ENCODE peak calls at places on chromosomes 11 and 22, in six cellular contexts. N is ovary, F is stomach, G is A549, C is esophagus squamous epithelium, K is osteoblast. E is an unnamed sample. For H3K9me3, the result is how much of the 10 kb centered on the place peaks cover.

GRCh38 chr11:27485930-27486773 is 13.6 kb upstream of the LGR4 start:
- DNase-seq in N (peak), F (no peak), G (peak), C (no peak), K (peak), E (no peak)

GRCh38 chr11:27552356-27552755 is 45.8 kb upstream of the LIN7C start:
- DNase-seq in N (no peak), F (no peak), G (no peak), C (no peak), K (no peak), E (no peak)

GRCh38 chr22:30474683-30475424 is 3.0 kb upstream of the SEC14L3 start:
- DNase-seq in N (no peak), F (peak), G (no peak), C (no peak), K (no peak), E (no peak)

GRCh38 chr22:19896665-19897355 is 42.1 kb upstream of the GNB1L start:
- DNase-seq in N (no peak), F (no peak), G (no peak), C (no peak), K (no peak), E (no peak)

GRCh38 chr22:48042621-48043395 is 1280.4 kb downstream of the TBC1D22A start:
- DNase-seq in N (no peak), F (no peak), G (no peak), C (no peak), K (no peak), E (no peak)

GRCh38 chr22:42544686-42545085 is 9.1 kb upstream of the SERHL2 start:
- DNase-seq in N (no peak), F (no peak), G (peak), C (no peak), K (peak), E (no peak)

GRCh38 chr11:76236092-76237026 is 30.1 kb upstream of the WNT11 start:
- DNase-seq in N (no peak), F (peak), G (peak), C (no peak), K (peak), E (no peak)

GRCh38 chr11:64833509-64833908 is 10.9 kb downstream of the CDC42BPG start:
- DNase-seq in N (no peak), F (no peak), G (no peak), C (no peak), K (no peak), E (no peak)

GRCh38 chr22:50169774-50170341 is 673 bp upstream of the PANX2 start:
- DNase-seq in N (no peak), F (peak), G (no peak), C (no peak), K (peak), E (no peak)

GRCh38 chr22:40415531-40416266 is 45.3 kb downstream of the SGSM3 start:
- DNase-seq in N (no peak), F (no peak), G (no peak), C (no peak), K (peak), E (no peak)

GRCh38 chr11:43790444-43790794 is 90.2 kb upstream of the ALKBH3 start:
- DNase-seq in N (no peak), F (no peak), G (no peak), C (no peak), K (no peak), E (no peak)

GRCh38 chr22:19590696-19591095 is 66.5 kb upstream of the CLDN5 start:
- DNase-seq in N (no peak), F (no peak), G (no peak), C (no peak), K (no peak), E (no peak)

GRCh38 chr22:23403152-23403719 is 176.9 kb downstream of the IGLL1 start:
- DNase-seq in N (no peak), F (no peak), G (no peak), C (no peak), K (peak), E (peak)

GRCh38 chr22:47570300-47570685 is 807.8 kb downstream of the TBC1D22A start:
- DNase-seq in N (no peak), F (no peak), G (no peak), C (no peak), K (no peak), E (peak)

GRCh38 chr11:61963282-61964057 is 4.0 kb downstream of the FTH1 start:
- DNase-seq in N (peak), F (no peak), G (peak), C (no peak), K (no peak), E (peak)

GRCh38 chr11:61955031-61955415 is 4.9 kb downstream of the BEST1 start:
- DNase-seq in N (peak), F (no peak), G (peak), C (no peak), K (peak), E (no peak)

GRCh38 chr22:39254789-39255298 is 10.1 kb upstream of the PDGFB start:
- DNase-seq in N (no peak), F (no peak), G (peak), C (no peak), K (peak), E (no peak)

GRCh38 chr11:75982309-75982708 is 167.3 kb downstream of the UVRAG start:
- DNase-seq in N (no peak), F (no peak), G (no peak), C (no peak), K (no peak), E (no peak)

GRCh38 chr11:84719935-84720577 is 907.1 kb downstream of the DLG2 start:
- DNase-seq in N (no peak), F (no peak), G (no peak), C (no peak), K (no peak), E (no peak)

GRCh38 chr11:17551347-17552040 is 4.4 kb downstream of the OTOG start:
- DNase-seq in N (no peak), F (no peak), G (no peak), C (no peak), K (peak), E (no peak)

GRCh38 chr22:50696251-50696798 is 23.7 kb downstream of the SHANK3 start:
- DNase-seq in N (peak), F (no peak), G (no peak), C (no peak), K (peak), E (peak)

GRCh38 chr11:119479685-119480275 is 56.8 kb upstream of the THY1 start:
- DNase-seq in N (no peak), F (no peak), G (peak), C (no peak), K (peak), E (peak)

GRCh38 chr11:121722431-121723256 is 269.9 kb upstream of the SORL1-AS1 start:
- DNase-seq in N (peak), F (peak), G (no peak), C (no peak), K (peak), E (peak)

GRCh38 chr11:94107363-94107762 is 21.3 kb upstream of the PANX1 start:
- DNase-seq in N (no peak), F (no peak), G (no peak), C (no peak), K (no peak), E (no peak)

GRCh38 chr22:26453812-26454500 is 24.9 kb downstream of the ASPHD2 start:
- DNase-seq in N (no peak), F (no peak), G (no peak), C (no peak), K (no peak), E (no peak)

GRCh38 chr22:23239429-23239828 is 59.1 kb downstream of the BCR start:
- DNase-seq in N (no peak), F (no peak), G (no peak), C (no peak), K (no peak), E (no peak)

GRCh38 chr22:30908051-30908461 is 60.5 kb downstream of the MORC2 start:
- DNase-seq in N (no peak), F (no peak), G (no peak), C (no peak), K (peak), E (no peak)

GRCh38 chr11:108897071-108897481 is 232.2 kb downstream of the DDX10 start:
- DNase-seq in N (no peak), F (no peak), G (no peak), C (no peak), K (no peak), E (no peak)

GRCh38 chr11:35845860-35846259 is 98.0 kb upstream of the LDLRAD3 start:
- DNase-seq in N (no peak), F (no peak), G (no peak), C (no peak), K (no peak), E (no peak)

GRCh38 chr22:24506802-24507438 is 11.8 kb downstream of the UPB1 start:
- DNase-seq in N (no peak), F (no peak), G (peak), C (no peak), K (peak), E (no peak)

GRCh38 chr11:57641426-57641825 is 8.3 kb downstream of the YPEL4 start:
- DNase-seq in N (no peak), F (no peak), G (peak), C (no peak), K (peak), E (no peak)

GRCh38 chr11:67544591-67545242 is 21.5 kb upstream of the CABP2 start:
- DNase-seq in N (no peak), F (no peak), G (no peak), C (no peak), K (no peak), E (no peak)

GRCh38 chr11:59776210-59777066 is 21.3 kb downstream of the STX3 start:
- DNase-seq in N (no peak), F (no peak), G (peak), C (no peak), K (no peak), E (no peak)

GRCh38 chr22:18110944-18111758 is 542 bp downstream of the TUBA8 start:
- DNase-seq in N (no peak), F (no peak), G (no peak), C (no peak), K (peak), E (no peak)

GRCh38 chr22:18113680-18114394 is 3.2 kb downstream of the TUBA8 start:
- DNase-seq in N (no peak), F (no peak), G (no peak), C (no peak), K (no peak), E (no peak)

GRCh38 chr22:18112440-18112839 is 1.8 kb downstream of the TUBA8 start:
- DNase-seq in N (no peak), F (no peak), G (no peak), C (no peak), K (no peak), E (no peak)

GRCh38 chr22:18110194-18110943 is at the start of gene TUBA8:
- DNase-seq in N (peak), F (peak), G (no peak), C (no peak), K (peak), E (peak)

DNA sequence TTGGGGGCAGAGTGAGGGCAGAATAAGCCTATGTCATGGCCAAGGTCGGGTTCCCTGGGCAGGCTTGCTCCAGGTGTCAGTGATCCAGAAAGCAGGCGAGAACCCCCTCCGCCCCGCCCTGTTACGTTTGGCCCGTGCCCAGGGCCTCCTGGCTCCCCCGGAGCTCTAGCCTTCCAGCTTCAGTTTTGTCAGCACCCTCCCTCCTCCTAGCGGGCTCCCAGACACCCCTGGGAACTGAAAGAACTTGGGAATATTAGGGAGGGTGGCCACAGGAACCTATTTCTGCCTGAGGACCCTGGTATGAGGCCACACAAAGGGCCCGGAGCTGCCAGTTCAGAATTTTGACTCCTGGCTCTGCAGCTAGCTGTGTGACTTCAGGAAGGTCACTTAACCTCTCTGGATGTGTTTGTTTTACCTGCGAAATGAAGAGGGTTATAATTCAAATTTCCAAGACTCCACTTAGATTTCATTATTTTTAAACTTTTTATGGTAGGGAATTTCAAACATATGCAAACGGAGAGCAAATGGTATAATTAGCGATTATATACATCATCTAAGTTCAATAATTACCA is 1.2 kb downstream of the TUBA8 start:
- DNase-seq in N (no peak), F (peak), G (no peak), C (no peak), K (peak), E (no peak)
- TF ChIP-seq CTCF in N (no peak), F (no peak), G (no peak), C (no peak), K (no peak), E (no peak)

GRCh38 chr22:38201371-38201717 is 450 bp upstream of the MAFF start:
- DNase-seq in N (no peak), F (no peak), G (no peak), C (no peak), K (no peak), E (peak)
- H3K27ac ChIP-seq in N (peak), F (peak), G (peak), C (peak), K (peak), E (peak)

GRCh38 chr11:38019072-38019775 is 1421.2 kb upstream of the RAG2 start:
- DNase-seq in N (no peak), F (no peak), G (peak), C (no peak), K (no peak), E (no peak)
- H3K9me3 ChIP-seq in N (under half), F (under half), G (under half), C (under half), K (under half), E (under half)

DNA sequence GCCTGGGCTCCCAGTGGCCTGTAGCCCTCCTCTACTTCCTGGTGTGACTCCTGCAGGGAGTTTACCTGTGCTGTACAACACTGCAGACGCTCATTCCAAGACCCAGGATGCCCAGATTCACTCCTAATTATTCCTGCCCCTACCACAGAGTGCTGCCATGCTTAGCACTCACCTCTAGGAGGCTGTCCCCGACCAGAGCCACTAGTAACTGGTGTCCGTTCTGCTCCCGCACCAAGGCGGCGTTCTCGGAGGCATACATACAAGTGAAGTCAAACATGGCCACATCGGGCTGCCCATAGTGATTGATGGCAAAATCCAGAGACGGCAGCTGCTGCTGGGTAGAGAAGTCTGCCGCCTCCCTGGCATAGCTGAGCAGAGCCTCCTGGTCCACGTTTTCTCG is 122.3 kb upstream of the BID start:
- DNase-seq in N (no peak), F (peak), G (peak), C (no peak), K (no peak), E (no peak)
- TF ChIP-seq CTCF in N (no peak), F (peak), G (no peak), C (no peak), K (peak), E (peak)

GRCh38 chr11:110027627-110028371 is 65.4 kb upstream of the ZC3H12C start:
- DNase-seq in N (no peak), F (no peak), G (no peak), C (no peak), K (no peak), E (no peak)
- H3K27ac ChIP-seq in N (no peak), F (no peak), G (no peak), C (no peak), K (no peak), E (no peak)

GRCh38 chr11:8684600-8685290 is 2.2 kb downstream of the RPL27A start:
- DNase-seq in N (no peak), F (no peak), G (no peak), C (no peak), K (no peak), E (no peak)
- H3K9me3 ChIP-seq in N (under half), F (under half), G (under half), C (under half), K (under half), E (under half)

GRCh38 chr11:12868315-12869073 is 140.6 kb upstream of the RASSF10 start:
- DNase-seq in N (no peak), F (no peak), G (no peak), C (no peak), K (peak), E (no peak)
- TF ChIP-seq CTCF in N (no peak), F (no peak), G (peak), C (no peak), K (peak), E (no peak)

DNA sequence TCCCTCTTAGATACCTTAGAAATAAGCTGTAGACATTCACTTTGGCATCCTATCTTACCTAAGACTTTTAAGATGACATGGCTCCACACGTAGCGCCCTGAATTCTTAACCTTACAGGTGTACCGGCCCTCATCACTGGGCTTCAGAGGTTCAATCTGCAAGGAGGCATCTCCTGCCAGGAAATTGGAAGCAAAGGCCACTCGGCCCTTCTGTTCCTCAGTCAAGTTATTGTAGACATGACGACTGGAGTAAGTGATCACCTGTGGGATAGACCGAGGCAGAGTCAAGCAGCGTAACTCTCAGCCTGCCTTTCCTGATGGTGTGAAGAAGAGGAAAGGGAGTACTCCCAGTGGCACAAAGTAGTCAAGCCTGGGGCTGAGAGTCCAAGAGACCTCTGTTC is 22.5 kb upstream of the HSPA8 start:
- DNase-seq in N (no peak), F (no peak), G (no peak), C (no peak), K (no peak), E (no peak)
- H3K27ac ChIP-seq in N (no peak), F (no peak), G (no peak), C (no peak), K (peak), E (no peak)

E was measured in suprapubic skin.